ENCODE peak calls at places on chromosomes 1 and 21, in eight cellular contexts. Z is body of pancreas; I is CD8-positive, alpha-beta T cell; W is tibial artery; J is thoracic aorta; L is astrocyte; C is WTC11; V is neural crest cell. X is an unnamed sample.

GRCh38 chr1:233543338-233544255 is 70.3 kb upstream of the KCNK1 start:
- DNase-seq in I (no peak), L (peak), C (no peak), J (no peak), V (no peak), Z (no peak), W (no peak), X (no peak)

GRCh38 chr1:19802269-19802668 is 2.6 kb upstream of the TMCO4 start:
- DNase-seq in C (peak), W (no peak), L (no peak), Z (no peak), V (no peak), J (no peak), I (no peak), X (no peak)

GRCh38 chr1:9442266-9442846 is 96.9 kb upstream of the SLC25A33 start:
- DNase-seq in L (peak), J (no peak), Z (peak), I (no peak), W (no peak), V (no peak), C (no peak), X (no peak)

GRCh38 chr1:199815947-199816346 is 211.6 kb upstream of the NR5A2 start:
- DNase-seq in L (no peak), V (no peak), I (no peak), W (no peak), Z (no peak), C (no peak), J (no peak), X (no peak)

GRCh38 chr1:89608627-89609338 is 24.1 kb upstream of the LRRC8C start:
- DNase-seq in I (peak), J (no peak), W (no peak), C (no peak), V (no peak), Z (no peak), L (no peak), X (no peak)

GRCh38 chr1:21882721-21883415 is 54.2 kb downstream of the HSPG2 start:
- DNase-seq in Z (peak), W (no peak), J (no peak), C (no peak), I (no peak), V (no peak), L (no peak), X (no peak)

GRCh38 chr1:3774503-3775247 is 2.1 kb downstream of the SMIM1 start:
- DNase-seq in C (no peak), I (no peak), V (no peak), J (no peak), W (no peak), L (no peak), Z (no peak), X (no peak)

GRCh38 chr1:20413136-20413790 is 72.7 kb downstream of the CAMK2N1 start:
- DNase-seq in V (no peak), I (no peak), L (no peak), J (no peak), C (no peak), W (no peak), Z (no peak), X (no peak)

GRCh38 chr1:201450721-201451291 is 18.2 kb downstream of the PHLDA3 start:
- DNase-seq in J (no peak), C (peak), I (no peak), Z (peak), L (peak), V (peak), W (peak), X (peak)

GRCh38 chr1:100423832-100424337 is 71.6 kb downstream of the CDC14A start:
- DNase-seq in J (no peak), C (no peak), V (no peak), L (no peak), W (no peak), Z (no peak), I (peak), X (no peak)

GRCh38 chr1:215543191-215543606 is 23.9 kb upstream of the KCTD3 start:
- DNase-seq in L (peak), J (no peak), W (no peak), V (no peak), Z (no peak), C (no peak), I (no peak), X (no peak)

GRCh38 chr1:40914927-40915569 is 52.9 kb upstream of the CITED4 start:
- DNase-seq in Z (no peak), W (no peak), J (no peak), L (no peak), I (no peak), V (no peak), C (no peak), X (no peak)

GRCh38 chr1:221823149-221823548 is 81.3 kb upstream of the DUSP10 start:
- DNase-seq in Z (no peak), J (no peak), I (no peak), W (no peak), C (no peak), L (no peak), V (no peak), X (no peak)

GRCh38 chr1:54404939-54405880 is 984 bp downstream of the SSBP3 start:
- DNase-seq in V (peak), C (peak), Z (peak), W (no peak), L (no peak), J (no peak), I (peak), X (peak)

GRCh38 chr1:199821029-199821779 is 206.3 kb upstream of the NR5A2 start:
- DNase-seq in W (no peak), V (no peak), L (no peak), C (no peak), J (no peak), Z (peak), I (no peak), X (no peak)

GRCh38 chr1:101190441-101190840 is 46.4 kb upstream of the S1PR1 start:
- DNase-seq in Z (no peak), L (peak), W (no peak), I (no peak), C (no peak), V (no peak), J (no peak), X (no peak)

GRCh38 chr1:32150847-32151246 is 28.6 kb upstream of the TXLNA start:
- DNase-seq in I (no peak), J (no peak), L (peak), C (no peak), V (no peak), W (no peak), Z (no peak), X (no peak)

GRCh38 chr1:25030674-25031589 is 100.9 kb upstream of the RUNX3 start:
- DNase-seq in L (peak), J (no peak), C (no peak), I (peak), W (no peak), V (no peak), Z (no peak), X (no peak)

GRCh38 chr1:200762089-200762488 is 23.4 kb downstream of the CAMSAP2 start:
- DNase-seq in C (no peak), J (no peak), W (no peak), I (no peak), L (no peak), V (no peak), Z (no peak), X (no peak)

GRCh38 chr1:245026252-245026651 is 128.5 kb upstream of the KIF26B start:
- DNase-seq in J (no peak), W (no peak), V (no peak), I (no peak), C (no peak), Z (no peak), L (no peak), X (no peak)

GRCh38 chr1:228007054-228007800 is 429 bp downstream of the WNT3A start:
- DNase-seq in I (peak), C (no peak), W (peak), L (no peak), V (no peak), J (no peak), Z (no peak), X (peak)

GRCh38 chr21:38913120-38913975 is 107.6 kb downstream of the ETS2 start:
- DNase-seq in I (no peak), W (peak), Z (peak), C (peak), J (peak), V (peak), L (peak), X (peak)

GRCh38 chr1:1782399-1783221 is 4.3 kb upstream of the NADK start:
- DNase-seq in L (peak), J (peak), I (peak), Z (peak), W (peak), C (peak), V (no peak), X (no peak)

GRCh38 chr21:44083631-44084291 is 23.4 kb upstream of the PWP2 start:
- DNase-seq in L (no peak), V (no peak), J (no peak), C (no peak), Z (no peak), W (no peak), I (peak), X (no peak)
- TF ChIP-seq CTCF in L (no peak), V (no peak), J (no peak), C (no peak), Z (no peak), W (no peak), I (no peak), X (no peak)

GRCh38 chr1:110471131-110471530 is 20.2 kb downstream of the PROK1 start:
- DNase-seq in L (no peak), W (no peak), I (no peak), J (no peak), V (no peak), Z (no peak), C (no peak), X (no peak)
- TF ChIP-seq CTCF in L (no peak), W (no peak), I (no peak), J (no peak), V (no peak), Z (no peak), C (no peak), X (no peak)

GRCh38 chr1:208222376-208223110 is 21.6 kb downstream of the PLXNA2 start:
- DNase-seq in V (no peak), W (peak), L (no peak), J (no peak), I (no peak), C (no peak), Z (no peak), X (no peak)
- TF ChIP-seq CTCF in V (no peak), W (no peak), L (no peak), J (no peak), I (no peak), C (no peak), Z (no peak), X (no peak)

DNA sequence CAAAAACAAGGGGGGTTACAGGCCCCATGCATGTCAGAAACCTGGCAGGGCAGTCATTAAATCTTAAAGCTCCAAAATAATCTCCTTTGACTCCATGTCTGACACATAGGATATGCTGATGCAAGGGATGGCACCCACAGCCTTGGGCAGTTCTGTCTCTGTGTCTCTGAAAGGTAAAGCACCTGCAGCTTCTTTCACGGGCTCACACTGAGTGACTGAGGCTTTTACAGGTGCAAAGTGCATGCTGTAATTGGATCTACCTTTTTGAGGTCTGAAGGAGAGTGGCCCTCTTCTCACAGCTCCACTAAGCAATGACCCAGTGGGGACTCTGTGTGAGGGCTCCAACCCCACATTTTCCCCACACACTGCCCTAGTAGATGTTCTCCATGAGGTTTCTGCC is 1309.0 kb upstream of the B3GALT2 start:
- DNase-seq in C (no peak), L (no peak), I (no peak), W (no peak), Z (no peak), J (no peak), V (no peak), X (no peak)
- TF ChIP-seq CTCF in C (no peak), L (no peak), I (no peak), W (no peak), Z (no peak), J (no peak), V (no peak), X (no peak)

DNA sequence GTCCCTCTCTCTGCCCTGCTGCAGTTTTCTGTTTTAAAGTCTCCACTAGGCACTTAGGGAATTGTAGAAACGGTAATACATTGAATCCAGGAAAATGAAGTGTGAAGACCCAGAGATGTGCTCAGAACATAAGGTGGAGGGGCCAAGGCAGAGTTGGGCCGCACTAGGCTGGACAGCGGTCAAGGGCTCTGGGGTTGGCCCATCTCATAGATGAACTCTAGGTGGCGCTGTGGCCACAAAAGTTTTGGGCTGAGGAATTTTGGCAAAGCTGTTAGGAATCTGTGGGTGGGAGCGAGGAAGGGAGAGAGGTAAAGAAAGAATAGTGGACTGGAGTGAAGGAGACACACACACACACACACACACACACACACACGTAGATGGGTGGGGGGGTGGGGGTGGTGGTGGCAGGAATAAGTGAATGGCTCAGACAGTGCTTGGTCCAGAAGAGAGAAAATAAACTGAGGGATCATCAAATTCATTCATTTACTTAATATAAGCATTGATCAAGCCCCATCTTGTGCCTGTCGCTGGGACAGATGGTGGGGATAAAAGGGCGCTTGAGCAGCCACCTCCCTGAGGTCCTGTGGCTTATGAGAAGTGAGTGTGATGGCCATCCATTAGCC is 258.5 kb downstream of the TRABD2B start:
- DNase-seq in I (no peak), L (peak), W (no peak), C (peak), V (peak), Z (peak), J (no peak), X (peak)
- TF ChIP-seq CTCF in I (no peak), L (peak), W (peak), C (peak), V (peak), Z (peak), J (peak), X (peak)

GRCh38 chr1:59596956-59597355 is 217.8 kb upstream of the HOOK1 start:
- DNase-seq in L (no peak), J (no peak), Z (no peak), C (no peak), V (no peak), W (no peak), I (no peak), X (no peak)

GRCh38 chr1:59596432-59596831 is 218.3 kb upstream of the HOOK1 start:
- DNase-seq in C (no peak), L (peak), W (no peak), Z (peak), I (no peak), V (no peak), J (no peak), X (no peak)

GRCh38 chr1:59597420-59598199 is 217.1 kb upstream of the HOOK1 start:
- DNase-seq in Z (no peak), L (no peak), I (no peak), J (no peak), C (no peak), V (no peak), W (no peak), X (no peak)

GRCh38 chr1:59593798-59594790 is 220.7 kb upstream of the HOOK1 start:
- DNase-seq in I (no peak), J (no peak), Z (no peak), L (no peak), C (no peak), V (no peak), W (no peak), X (no peak)

DNA sequence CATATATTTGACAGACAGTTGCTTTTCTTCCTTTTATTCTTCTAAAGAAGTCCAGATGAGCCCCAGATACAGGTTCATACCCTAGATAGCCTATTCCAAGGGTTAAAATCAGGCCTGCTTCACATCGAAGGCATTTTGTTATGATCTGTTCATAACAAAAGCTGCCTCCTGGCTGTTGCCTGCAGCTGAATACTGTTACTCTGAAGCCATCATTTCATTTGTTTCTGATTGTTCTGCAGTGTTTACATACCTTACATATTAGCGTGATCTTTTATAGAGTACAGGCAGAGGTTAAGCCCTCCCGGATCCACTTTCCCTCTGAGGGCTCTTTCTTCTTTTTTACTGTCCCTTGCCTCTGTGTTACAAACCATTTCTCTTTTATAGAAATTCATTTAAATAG is 219.0 kb upstream of the HOOK1 start:
- DNase-seq in C (no peak), V (no peak), Z (no peak), L (peak), I (no peak), J (no peak), W (no peak), X (no peak)
- TF ChIP-seq CTCF in C (no peak), V (no peak), Z (no peak), L (no peak), I (no peak), J (no peak), W (no peak), X (no peak)

GRCh38 chr1:184595609-184596008 is 159.0 kb downstream of the EDEM3 start:
- DNase-seq in Z (no peak), L (peak), V (no peak), J (no peak), W (no peak), C (no peak), I (no peak), X (no peak)

GRCh38 chr1:184593612-184594011 is 161.0 kb downstream of the EDEM3 start:
- DNase-seq in Z (no peak), L (no peak), W (no peak), C (no peak), V (no peak), J (no peak), I (no peak), X (no peak)

GRCh38 chr1:184597652-184598357 is 156.9 kb downstream of the EDEM3 start:
- DNase-seq in J (no peak), L (no peak), C (no peak), W (no peak), I (no peak), V (no peak), Z (no peak), X (no peak)

GRCh38 chr1:184598403-184598802 is 156.3 kb downstream of the EDEM3 start:
- DNase-seq in I (no peak), L (no peak), C (no peak), V (no peak), W (no peak), Z (no peak), J (no peak), X (no peak)

DNA sequence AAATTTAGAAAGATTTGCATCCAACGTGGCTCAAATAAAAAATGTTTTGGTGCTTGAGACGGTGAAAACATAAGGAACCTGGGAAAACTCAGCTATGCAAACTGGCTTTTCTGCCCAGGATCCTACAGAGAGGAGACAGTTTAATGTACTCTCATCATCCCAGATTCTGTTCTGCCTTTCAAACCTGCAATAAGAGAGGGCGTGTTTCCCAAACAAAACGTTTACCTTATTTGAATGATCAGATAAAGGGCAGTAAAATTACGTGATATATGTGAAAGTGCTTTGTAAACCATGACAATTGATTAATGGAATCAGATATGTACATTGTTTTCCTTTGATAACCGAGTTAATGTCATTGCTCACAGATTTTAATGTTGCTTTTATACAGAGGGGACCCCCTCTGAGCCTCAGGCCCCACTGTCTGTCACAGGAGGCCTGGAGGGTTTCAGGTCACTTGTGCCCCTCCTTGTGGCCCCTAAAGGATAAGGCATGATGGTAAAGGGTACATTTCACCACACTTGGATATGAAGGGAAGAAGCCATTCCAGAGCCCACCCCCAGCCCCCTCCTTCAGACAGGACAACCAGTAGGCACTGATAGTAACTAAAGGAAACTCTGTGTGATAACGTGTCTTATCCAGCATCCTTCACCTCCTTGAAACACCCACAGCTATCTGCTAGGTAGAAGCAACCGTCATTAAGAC is 157.6 kb downstream of the EDEM3 start:
- DNase-seq in W (no peak), J (no peak), I (no peak), V (no peak), Z (no peak), C (no peak), L (no peak), X (no peak)
- TF ChIP-seq CTCF in W (no peak), J (no peak), I (no peak), V (peak), Z (no peak), C (no peak), L (no peak), X (peak)

DNA sequence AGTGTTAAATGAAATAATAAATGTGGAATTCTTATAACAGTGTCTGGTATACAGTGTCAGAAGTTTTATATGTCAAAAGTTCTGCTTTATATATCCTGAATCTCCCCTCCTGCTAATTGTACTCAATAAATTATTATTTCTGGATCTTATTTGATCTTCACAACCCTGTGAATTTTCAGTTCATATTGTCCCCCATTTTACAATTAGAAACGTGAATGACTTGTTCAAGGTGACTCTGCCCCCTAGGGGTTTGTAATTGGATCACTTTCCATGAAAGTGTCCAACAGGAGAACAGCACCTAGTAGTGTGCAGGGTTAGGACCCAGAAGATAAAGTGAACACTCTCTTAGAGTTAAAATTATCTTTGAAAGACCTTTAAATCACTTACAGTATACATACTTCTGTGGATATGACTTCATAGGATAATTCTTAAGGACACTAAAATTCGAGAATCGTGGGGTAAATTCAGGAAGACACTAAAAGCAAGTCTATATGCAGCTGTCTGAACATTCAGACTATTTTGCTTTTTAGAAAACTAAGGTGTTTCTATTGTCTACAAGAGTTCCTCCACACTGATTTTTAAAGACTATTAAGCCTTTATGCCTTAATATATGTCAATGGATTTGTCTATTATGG is 4.5 kb upstream of the DDR2 start:
- DNase-seq in W (no peak), I (no peak), Z (no peak), L (no peak), V (no peak), J (no peak), C (no peak), X (no peak)
- TF ChIP-seq CTCF in W (no peak), I (peak), Z (no peak), L (peak), V (peak), J (peak), C (peak), X (peak)

GRCh38 chr1:48228156-48228555 is 5.6 kb downstream of the SLC5A9 start:
- DNase-seq in I (no peak), L (no peak), Z (no peak), J (no peak), W (no peak), V (no peak), C (peak), X (peak)
- TF ChIP-seq CTCF in I (no peak), L (no peak), Z (no peak), J (no peak), W (no peak), V (peak), C (no peak), X (peak)